ENCODE peak calls at places on chromosomes 6 and 20, in eight cellular contexts. J, A, I, M, V, P, L and C are unnamed samples.

GRCh38 chr6:4280721-4281120 is 145.3 kb upstream of the ECI2 start:
- DNase-seq in J (no peak), A (no peak), I (no peak), M (no peak), V (peak; percentile 86), P (no peak), L (peak; percentile 78), C (no peak)

GRCh38 chr6:100905067-100905466 is 23.9 kb upstream of the ASCC3 start:
- DNase-seq in J (no peak), A (no peak), I (no peak), M (no peak), V (no peak), P (no peak), L (no peak), C (no peak)

GRCh38 chr6:83962592-83962991 is 71.0 kb upstream of the MRAP2 start:
- DNase-seq in J (no peak), A (no peak), I (no peak), M (no peak), V (no peak), P (no peak), L (no peak), C (no peak)

GRCh38 chr6:169724554-169725269 is 412 bp upstream of the PHF10 start:
- DNase-seq in J (peak; percentile 80), A (peak; percentile 89), I (no peak), M (peak; percentile 64), V (peak; percentile 18), P (peak; percentile 97), L (no peak), C (peak; percentile 70)

GRCh38 chr20:40743172-40743775 is 54.2 kb upstream of the MAFB start:
- DNase-seq in J (no peak), A (no peak), I (no peak), M (no peak), V (no peak), P (no peak), L (no peak), C (no peak)

GRCh38 chr6:76764057-76764456 is 691.6 kb upstream of the IMPG1 start:
- DNase-seq in J (no peak), A (no peak), I (no peak), M (no peak), V (no peak), P (no peak), L (no peak), C (no peak)

GRCh38 chr6:168370310-168370991 is 50.9 kb upstream of the DACT2 start:
- DNase-seq in J (peak; percentile 85), A (peak; percentile 88), I (peak; percentile 32), M (peak; percentile 66), V (peak; percentile 51), P (peak; percentile 91), L (no peak), C (peak; percentile 30)

GRCh38 chr20:46350201-46350985 is 42.1 kb upstream of the CDH22 start:
- DNase-seq in J (peak; percentile 22), A (no peak), I (no peak), M (no peak), V (peak; percentile 83), P (no peak), L (peak; percentile 95), C (no peak)

GRCh38 chr6:69090132-69090531 is 455.1 kb downstream of the ADGRB3 start:
- DNase-seq in J (no peak), A (no peak), I (no peak), M (peak; percentile 36), V (peak; percentile 69), P (no peak), L (peak; percentile 74), C (no peak)

GRCh38 chr6:42313038-42313437 is 95.4 kb upstream of the MRPS10 start:
- DNase-seq in J (no peak), A (no peak), I (no peak), M (no peak), V (peak; percentile 37), P (no peak), L (peak; percentile 70), C (no peak)

GRCh38 chr20:47062226-47062880 is 167.7 kb downstream of the EYA2 start:
- DNase-seq in J (no peak), A (no peak), I (no peak), M (peak; percentile 22), V (no peak), P (no peak), L (no peak), C (no peak)

GRCh38 chr6:138372711-138373463 is 4.8 kb upstream of the SMIM28 start:
- DNase-seq in J (no peak), A (no peak), I (no peak), M (no peak), V (peak; percentile 42), P (no peak), L (peak; percentile 36), C (no peak)
- TF ChIP-seq CTCF in J (peak; percentile 28), A (no peak), I (peak; percentile 4), M (no peak), V (peak; percentile 10), P (no peak), L (no peak), C (no peak)

GRCh38 chr6:163340201-163340887 is 74.2 kb upstream of the QKI start:
- DNase-seq in J (no peak), A (no peak), I (no peak), M (no peak), V (no peak), P (no peak), L (no peak), C (no peak)
- TF ChIP-seq CTCF in J (no peak), A (no peak), I (no peak), M (no peak), V (no peak), P (no peak), L (peak; percentile 8), C (no peak)

DNA sequence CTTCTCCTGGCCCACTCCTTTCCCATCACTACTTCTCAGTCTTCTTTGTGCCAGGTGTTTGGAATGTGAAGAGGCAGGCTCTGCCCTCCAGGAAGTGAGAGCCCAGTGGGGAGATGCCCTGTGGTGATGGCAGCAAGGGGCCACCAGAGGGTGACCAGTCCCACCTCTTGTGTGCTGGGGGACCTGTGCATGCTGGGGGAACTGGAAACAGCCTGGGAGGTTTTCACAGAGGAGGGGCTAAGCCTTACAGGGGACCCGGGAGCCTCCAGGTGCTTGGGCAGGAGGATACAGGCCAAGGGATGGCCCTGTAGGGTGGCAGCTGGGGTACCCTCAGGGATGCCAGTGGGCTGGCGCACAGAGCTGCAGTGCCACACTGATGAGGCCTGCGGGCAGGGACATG is 72.3 kb downstream of the RAMACL start:
- DNase-seq in J (no peak), A (no peak), I (no peak), M (no peak), V (no peak), P (no peak), L (no peak), C (no peak)
- TF ChIP-seq CTCF in J (no peak), A (no peak), I (no peak), M (no peak), V (peak; percentile 24), P (no peak), L (peak; percentile 16), C (no peak)

DNA sequence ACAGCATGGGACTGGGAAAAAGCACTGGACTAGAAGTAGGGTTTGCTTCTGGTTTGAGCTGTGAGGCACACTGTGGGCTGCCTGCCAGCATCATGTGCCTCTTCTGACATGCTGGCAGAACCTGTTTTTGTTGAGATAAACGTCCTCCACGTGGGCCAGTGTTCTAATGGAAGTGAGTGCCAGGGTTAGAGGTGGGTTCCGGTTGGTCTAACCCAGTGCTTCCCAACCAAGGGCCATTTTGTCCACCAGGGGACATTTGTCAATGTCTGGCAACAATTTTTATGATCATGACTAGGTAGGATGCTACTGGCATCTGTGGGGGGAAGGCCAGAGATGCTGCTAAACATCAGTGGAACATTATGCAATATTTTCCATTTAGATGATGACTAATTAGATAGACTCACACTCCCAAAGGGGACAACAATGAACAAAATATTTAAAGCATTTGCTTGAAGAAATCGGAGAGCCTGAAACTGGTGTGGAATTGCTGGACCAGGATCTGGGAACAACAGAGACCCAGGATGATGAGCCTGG is 7.8 kb upstream of the APMAP start:
- DNase-seq in J (no peak), A (no peak), I (no peak), M (peak; percentile 58), V (peak; percentile 92), P (no peak), L (peak; percentile 10), C (no peak)
- TF ChIP-seq CTCF in J (no peak), A (no peak), I (no peak), M (no peak), V (peak; percentile 23), P (peak; percentile 22), L (no peak), C (no peak)

GRCh38 chr6:166156942-166157341 is 10.7 kb downstream of the TBXT start:
- DNase-seq in J (no peak), A (no peak), I (peak; percentile 7), M (no peak), V (peak; percentile 22), P (no peak), L (no peak), C (no peak)
- TF ChIP-seq CTCF in J (peak; percentile 56), A (peak; percentile 13), I (peak; percentile 70), M (peak; percentile 44), V (peak; percentile 41), P (peak; percentile 38), L (peak; percentile 9), C (no peak)